ENCODE peak calls at places on chromosomes 11 and 22, in eight cellular contexts. One of them, this sample, is unnamed.

GRCh38 chr11:20097319-20098221 is 62.7 kb downstream of the DBX1 start:
- DNase-seq in prostate gland: no peak
- DNase-seq in heart left ventricle: no peak
- DNase-seq in GM23248: peak; percentile 95
- DNase-seq in cardiac muscle cell: peak; percentile 69
- DNase-seq in mesenchymal stem cell: peak; percentile 63
- DNase-seq in pancreas: no peak
- DNase-seq in tibial artery: peak; percentile 64
- DNase-seq in this sample: no peak

GRCh38 chr11:72005347-72006260 is 6.9 kb downstream of the IL18BP start:
- DNase-seq in prostate gland: no peak
- DNase-seq in heart left ventricle: no peak
- DNase-seq in GM23248: no peak
- DNase-seq in cardiac muscle cell: no peak
- DNase-seq in mesenchymal stem cell: no peak
- DNase-seq in pancreas: peak; percentile 66
- DNase-seq in tibial artery: no peak
- DNase-seq in this sample: no peak

GRCh38 chr11:30635401-30635989 is 49.3 kb upstream of the MPPED2 start:
- DNase-seq in prostate gland: no peak
- DNase-seq in heart left ventricle: peak; percentile 19
- DNase-seq in GM23248: no peak
- DNase-seq in cardiac muscle cell: peak; percentile 0
- DNase-seq in mesenchymal stem cell: no peak
- DNase-seq in pancreas: no peak
- DNase-seq in tibial artery: no peak
- DNase-seq in this sample: no peak

GRCh38 chr11:100438366-100438765 is 248.7 kb upstream of the ARHGAP42 start:
- DNase-seq in prostate gland: no peak
- DNase-seq in heart left ventricle: no peak
- DNase-seq in GM23248: no peak
- DNase-seq in cardiac muscle cell: no peak
- DNase-seq in mesenchymal stem cell: no peak
- DNase-seq in pancreas: no peak
- DNase-seq in tibial artery: no peak
- DNase-seq in this sample: no peak

GRCh38 chr11:1653541-1654387 is 24.2 kb downstream of the KRTAP5-5 start:
- DNase-seq in prostate gland: no peak
- DNase-seq in heart left ventricle: no peak
- DNase-seq in GM23248: no peak
- DNase-seq in cardiac muscle cell: no peak
- DNase-seq in mesenchymal stem cell: peak; percentile 15
- DNase-seq in pancreas: peak; percentile 44
- DNase-seq in tibial artery: peak; percentile 6
- DNase-seq in this sample: no peak

GRCh38 chr11:31045335-31045734 is 324.2 kb downstream of the DCDC1 start:
- DNase-seq in prostate gland: no peak
- DNase-seq in heart left ventricle: no peak
- DNase-seq in GM23248: peak; percentile 49
- DNase-seq in cardiac muscle cell: peak; percentile 14
- DNase-seq in mesenchymal stem cell: no peak
- DNase-seq in pancreas: no peak
- DNase-seq in tibial artery: no peak
- DNase-seq in this sample: no peak

GRCh38 chr22:40567106-40567505 is 69.4 kb downstream of the MRTFA start:
- DNase-seq in prostate gland: no peak
- DNase-seq in heart left ventricle: no peak
- DNase-seq in GM23248: peak; percentile 42
- DNase-seq in cardiac muscle cell: no peak
- DNase-seq in mesenchymal stem cell: no peak
- DNase-seq in pancreas: no peak
- DNase-seq in tibial artery: no peak
- DNase-seq in this sample: no peak

GRCh38 chr11:76394411-76394810 is 13.3 kb downstream of the GVQW3 start:
- DNase-seq in prostate gland: no peak
- DNase-seq in heart left ventricle: no peak
- DNase-seq in GM23248: no peak
- DNase-seq in cardiac muscle cell: no peak
- DNase-seq in mesenchymal stem cell: no peak
- DNase-seq in pancreas: no peak
- DNase-seq in tibial artery: no peak
- DNase-seq in this sample: no peak

GRCh38 chr11:70399681-70400112 is 1.4 kb downstream of the CTTN start:
- DNase-seq in prostate gland: peak; percentile 51
- DNase-seq in heart left ventricle: peak; percentile 87
- DNase-seq in GM23248: peak; percentile 98
- DNase-seq in cardiac muscle cell: peak; percentile 97
- DNase-seq in mesenchymal stem cell: peak; percentile 98
- DNase-seq in pancreas: peak; percentile 87
- DNase-seq in tibial artery: peak; percentile 92
- DNase-seq in this sample: peak; percentile 68

GRCh38 chr11:20876738-20877137 is 207.4 kb downstream of the NELL1 start:
- DNase-seq in prostate gland: no peak
- DNase-seq in heart left ventricle: no peak
- DNase-seq in GM23248: no peak
- DNase-seq in cardiac muscle cell: no peak
- DNase-seq in mesenchymal stem cell: no peak
- DNase-seq in pancreas: no peak
- DNase-seq in tibial artery: no peak
- DNase-seq in this sample: no peak

GRCh38 chr11:76216536-76217326 is 10.4 kb upstream of the WNT11 start:
- DNase-seq in prostate gland: no peak
- DNase-seq in heart left ventricle: no peak
- DNase-seq in GM23248: no peak
- DNase-seq in cardiac muscle cell: no peak
- DNase-seq in mesenchymal stem cell: peak; percentile 12
- DNase-seq in pancreas: no peak
- DNase-seq in tibial artery: no peak
- DNase-seq in this sample: no peak

GRCh38 chr22:17903564-17904295 is 120.6 kb downstream of the MICAL3 start:
- DNase-seq in prostate gland: no peak
- DNase-seq in heart left ventricle: peak; percentile 59
- DNase-seq in GM23248: no peak
- DNase-seq in cardiac muscle cell: no peak
- DNase-seq in mesenchymal stem cell: no peak
- DNase-seq in pancreas: no peak
- DNase-seq in tibial artery: no peak
- DNase-seq in this sample: no peak

GRCh38 chr11:115215694-115216615 is 288.3 kb downstream of the CADM1 start:
- DNase-seq in prostate gland: no peak
- DNase-seq in heart left ventricle: no peak
- DNase-seq in GM23248: peak; percentile 19
- DNase-seq in cardiac muscle cell: no peak
- DNase-seq in mesenchymal stem cell: peak; percentile 13
- DNase-seq in pancreas: no peak
- DNase-seq in tibial artery: no peak
- DNase-seq in this sample: no peak

GRCh38 chr11:2510626-2511402 is 66.0 kb downstream of the KCNQ1 start:
- DNase-seq in prostate gland: no peak
- DNase-seq in heart left ventricle: peak; percentile 32
- DNase-seq in GM23248: peak; percentile 36
- DNase-seq in cardiac muscle cell: no peak
- DNase-seq in mesenchymal stem cell: no peak
- DNase-seq in pancreas: no peak
- DNase-seq in tibial artery: peak; percentile 20
- DNase-seq in this sample: no peak

GRCh38 chr11:12177739-12178338 is 67.4 kb downstream of the MICAL2 start:
- DNase-seq in prostate gland: no peak
- DNase-seq in heart left ventricle: no peak
- DNase-seq in GM23248: no peak
- DNase-seq in cardiac muscle cell: no peak
- DNase-seq in mesenchymal stem cell: peak; percentile 50
- DNase-seq in pancreas: no peak
- DNase-seq in tibial artery: no peak
- DNase-seq in this sample: no peak

GRCh38 chr11:19919050-19919561 is 206.5 kb downstream of the NAV2 start:
- DNase-seq in prostate gland: no peak
- DNase-seq in heart left ventricle: peak; percentile 61
- DNase-seq in GM23248: peak; percentile 97
- DNase-seq in cardiac muscle cell: peak; percentile 93
- DNase-seq in mesenchymal stem cell: peak; percentile 89
- DNase-seq in pancreas: peak; percentile 64
- DNase-seq in tibial artery: peak; percentile 51
- DNase-seq in this sample: no peak

GRCh38 chr11:64720640-64721358 is 2.2 kb downstream of the NRXN2 start:
- DNase-seq in prostate gland: no peak
- DNase-seq in heart left ventricle: no peak
- DNase-seq in GM23248: no peak
- DNase-seq in cardiac muscle cell: no peak
- DNase-seq in mesenchymal stem cell: no peak
- DNase-seq in pancreas: peak; percentile 54
- DNase-seq in tibial artery: no peak
- DNase-seq in this sample: no peak

DNA sequence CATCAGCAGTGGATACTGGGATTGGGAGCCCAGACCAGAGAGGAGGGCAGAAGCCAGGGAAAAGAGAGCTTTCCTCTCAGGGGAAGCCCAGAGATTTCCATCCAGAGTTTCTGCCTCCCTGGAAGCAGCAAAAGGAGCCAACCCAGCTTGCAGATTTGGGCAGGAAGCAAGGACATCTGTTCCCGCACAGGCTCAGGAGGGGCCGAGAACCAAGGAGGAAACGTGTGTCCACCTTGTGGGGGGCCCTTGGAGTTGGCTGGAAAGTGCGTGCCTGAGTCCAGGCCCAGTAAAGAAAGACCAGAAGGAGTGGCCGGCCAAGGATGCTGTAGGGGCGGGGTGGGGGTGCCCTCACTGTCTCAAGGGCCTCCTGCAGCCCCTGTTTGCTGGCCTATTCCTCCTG is 6.0 kb upstream of the NPTXR start:
- DNase-seq in prostate gland: no peak
- DNase-seq in heart left ventricle: no peak
- DNase-seq in GM23248: no peak
- DNase-seq in cardiac muscle cell: no peak
- DNase-seq in mesenchymal stem cell: no peak
- DNase-seq in pancreas: no peak
- DNase-seq in tibial artery: no peak
- DNase-seq in this sample: peak; percentile 27
- H3K4me1 ChIP-seq in prostate gland: no peaks in the 10 kb centered on the region
- H3K4me1 ChIP-seq in heart left ventricle: no peaks in the 10 kb centered on the region
- H3K4me1 ChIP-seq in GM23248: peaks cover 10% of the 10 kb centered on the region
- H3K4me1 ChIP-seq in cardiac muscle cell: no peaks in the 10 kb centered on the region
- H3K4me1 ChIP-seq in mesenchymal stem cell: peaks cover 12% of the 10 kb centered on the region
- H3K4me1 ChIP-seq in pancreas: no peaks in the 10 kb centered on the region
- H3K4me1 ChIP-seq in tibial artery: peaks cover 14% of the 10 kb centered on the region
- H3K4me1 ChIP-seq in this sample: no peaks in the 10 kb centered on the region

GRCh38 chr11:114164546-114164945 is 105.0 kb downstream of the ZBTB16 start:
- DNase-seq in prostate gland: no peak
- DNase-seq in heart left ventricle: no peak
- DNase-seq in GM23248: no peak
- DNase-seq in cardiac muscle cell: no peak
- DNase-seq in mesenchymal stem cell: no peak
- DNase-seq in pancreas: no peak
- DNase-seq in tibial artery: no peak
- DNase-seq in this sample: no peak

GRCh38 chr11:114162719-114163123 is 103.2 kb downstream of the ZBTB16 start:
- DNase-seq in prostate gland: peak; percentile 97
- DNase-seq in heart left ventricle: peak; percentile 92
- DNase-seq in GM23248: peak; percentile 96
- DNase-seq in cardiac muscle cell: peak; percentile 100
- DNase-seq in mesenchymal stem cell: peak; percentile 99
- DNase-seq in pancreas: no peak
- DNase-seq in tibial artery: peak; percentile 95
- DNase-seq in this sample: peak; percentile 79

GRCh38 chr11:114163830-114164401 is 104.4 kb downstream of the ZBTB16 start:
- DNase-seq in prostate gland: peak; percentile 83
- DNase-seq in heart left ventricle: no peak
- DNase-seq in GM23248: no peak
- DNase-seq in cardiac muscle cell: peak; percentile 70
- DNase-seq in mesenchymal stem cell: peak; percentile 39
- DNase-seq in pancreas: no peak
- DNase-seq in tibial artery: peak; percentile 82
- DNase-seq in this sample: no peak

GRCh38 chr11:114161486-114162250 is 102.2 kb downstream of the ZBTB16 start:
- DNase-seq in prostate gland: no peak
- DNase-seq in heart left ventricle: no peak
- DNase-seq in GM23248: no peak
- DNase-seq in cardiac muscle cell: no peak
- DNase-seq in mesenchymal stem cell: no peak
- DNase-seq in pancreas: no peak
- DNase-seq in tibial artery: no peak
- DNase-seq in this sample: no peak

GRCh38 chr11:114163231-114163631 is 103.7 kb downstream of the ZBTB16 start:
- DNase-seq in prostate gland: no peak
- DNase-seq in heart left ventricle: no peak
- DNase-seq in GM23248: peak; percentile 72
- DNase-seq in cardiac muscle cell: peak; percentile 94
- DNase-seq in mesenchymal stem cell: no peak
- DNase-seq in pancreas: no peak
- DNase-seq in tibial artery: no peak
- DNase-seq in this sample: no peak
- H3K4me1 ChIP-seq in prostate gland: peaks cover 79% of the 10 kb centered on the region
- H3K4me1 ChIP-seq in heart left ventricle: peaks cover 96% of the 10 kb centered on the region
- H3K4me1 ChIP-seq in GM23248: peaks cover 35% of the 10 kb centered on the region
- H3K4me1 ChIP-seq in cardiac muscle cell: peaks cover 42% of the 10 kb centered on the region
- H3K4me1 ChIP-seq in mesenchymal stem cell: peaks cover 17% of the 10 kb centered on the region
- H3K4me1 ChIP-seq in pancreas: peaks cover 89% of the 10 kb centered on the region
- H3K4me1 ChIP-seq in tibial artery: peaks cover 97% of the 10 kb centered on the region
- H3K4me1 ChIP-seq in this sample: peaks cover 81% of the 10 kb centered on the region

GRCh38 chr11:114185436-114185835 is 110.8 kb upstream of the NNMT start:
- DNase-seq in prostate gland: no peak
- DNase-seq in heart left ventricle: no peak
- DNase-seq in GM23248: no peak
- DNase-seq in cardiac muscle cell: no peak
- DNase-seq in mesenchymal stem cell: no peak
- DNase-seq in pancreas: no peak
- DNase-seq in tibial artery: no peak
- DNase-seq in this sample: no peak
- H3K4me1 ChIP-seq in prostate gland: peaks cover 26% of the 10 kb centered on the region
- H3K4me1 ChIP-seq in heart left ventricle: peaks cover 53% of the 10 kb centered on the region
- H3K4me1 ChIP-seq in GM23248: no peaks in the 10 kb centered on the region
- H3K4me1 ChIP-seq in cardiac muscle cell: peaks cover 25% of the 10 kb centered on the region
- H3K4me1 ChIP-seq in mesenchymal stem cell: no peaks in the 10 kb centered on the region
- H3K4me1 ChIP-seq in pancreas: peaks cover 11% of the 10 kb centered on the region
- H3K4me1 ChIP-seq in tibial artery: peaks cover 75% of the 10 kb centered on the region
- H3K4me1 ChIP-seq in this sample: peaks cover 17% of the 10 kb centered on the region

GRCh38 chr22:37240941-37241320 is 3.1 kb downstream of the RAC2 start:
- DNase-seq in prostate gland: no peak
- DNase-seq in heart left ventricle: no peak
- DNase-seq in GM23248: no peak
- DNase-seq in cardiac muscle cell: no peak
- DNase-seq in mesenchymal stem cell: no peak
- DNase-seq in pancreas: no peak
- DNase-seq in tibial artery: no peak
- DNase-seq in this sample: no peak

GRCh38 chr22:37242395-37242918 is 1.6 kb downstream of the RAC2 start:
- DNase-seq in prostate gland: no peak
- DNase-seq in heart left ventricle: peak; percentile 58
- DNase-seq in GM23248: peak; percentile 48
- DNase-seq in cardiac muscle cell: peak; percentile 23
- DNase-seq in mesenchymal stem cell: peak; percentile 60
- DNase-seq in pancreas: no peak
- DNase-seq in tibial artery: peak; percentile 54
- DNase-seq in this sample: peak; percentile 69

GRCh38 chr22:37239336-37240239 is 4.5 kb downstream of the RAC2 start:
- DNase-seq in prostate gland: no peak
- DNase-seq in heart left ventricle: no peak
- DNase-seq in GM23248: no peak
- DNase-seq in cardiac muscle cell: no peak
- DNase-seq in mesenchymal stem cell: no peak
- DNase-seq in pancreas: no peak
- DNase-seq in tibial artery: no peak
- DNase-seq in this sample: no peak

GRCh38 chr22:37241351-37242142 is 2.5 kb downstream of the RAC2 start:
- DNase-seq in prostate gland: no peak
- DNase-seq in heart left ventricle: no peak
- DNase-seq in GM23248: no peak
- DNase-seq in cardiac muscle cell: no peak
- DNase-seq in mesenchymal stem cell: no peak
- DNase-seq in pancreas: no peak
- DNase-seq in tibial artery: no peak
- DNase-seq in this sample: peak; percentile 77

GRCh38 chr22:37240240-37240940 is 3.7 kb downstream of the RAC2 start:
- DNase-seq in prostate gland: no peak
- DNase-seq in heart left ventricle: no peak
- DNase-seq in GM23248: no peak
- DNase-seq in cardiac muscle cell: no peak
- DNase-seq in mesenchymal stem cell: no peak
- DNase-seq in pancreas: no peak
- DNase-seq in tibial artery: no peak
- DNase-seq in this sample: no peak
- H3K4me1 ChIP-seq in prostate gland: no peaks in the 10 kb centered on the region
- H3K4me1 ChIP-seq in heart left ventricle: peaks cover 83% of the 10 kb centered on the region
- H3K4me1 ChIP-seq in GM23248: peaks cover 19% of the 10 kb centered on the region
- H3K4me1 ChIP-seq in cardiac muscle cell: peaks cover 8% of the 10 kb centered on the region
- H3K4me1 ChIP-seq in mesenchymal stem cell: peaks cover 44% of the 10 kb centered on the region
- H3K4me1 ChIP-seq in pancreas: no peaks in the 10 kb centered on the region
- H3K4me1 ChIP-seq in tibial artery: no peaks in the 10 kb centered on the region
- H3K4me1 ChIP-seq in this sample: peaks cover 6% of the 10 kb centered on the region